ENCODE peak calls at places on chromosome 18, in four cellular contexts. One of them, this sample, is unnamed.
A peak's percentile ranks its signal among the peaks of the same experiment; 100 is the strongest.

GRCh38 chr18:49812321-49813070 is 837 bp downstream of the ACAA2 start:
- DNase-seq in HepG2: no peak
- DNase-seq in K562: no peak
- DNase-seq in HCT116: no peak
- DNase-seq in this sample: no peak

GRCh38 chr18:49898421-49898820 is 85.1 kb upstream of the ACAA2 start:
- DNase-seq in HepG2: peak; percentile 43
- DNase-seq in K562: peak; percentile 29
- DNase-seq in HCT116: peak; percentile 18
- DNase-seq in this sample: peak; percentile 5

GRCh38 chr18:41077076-41077475 is 878.0 kb upstream of the PIK3C3 start:
- DNase-seq in HepG2: no peak
- DNase-seq in K562: no peak
- DNase-seq in HCT116: no peak
- DNase-seq in this sample: no peak

GRCh38 chr18:38663270-38663669 is 1097.7 kb upstream of the CELF4 start:
- DNase-seq in HepG2: no peak
- DNase-seq in K562: no peak
- DNase-seq in HCT116: no peak
- DNase-seq in this sample: no peak

GRCh38 chr18:4450065-4450676 is 4.9 kb downstream of the DLGAP1 start:
- DNase-seq in HepG2: no peak
- DNase-seq in K562: no peak
- DNase-seq in HCT116: no peak
- DNase-seq in this sample: no peak

GRCh38 chr18:26407721-26408601 is 140.4 kb downstream of the KCTD1 start:
- DNase-seq in HepG2: no peak
- DNase-seq in K562: no peak
- DNase-seq in HCT116: no peak
- DNase-seq in this sample: no peak

GRCh38 chr18:47036298-47036874 is 965 bp upstream of the ELOA2 start:
- DNase-seq in HepG2: peak; percentile 28
- DNase-seq in K562: peak; percentile 28
- DNase-seq in HCT116: peak; percentile 29
- DNase-seq in this sample: peak; percentile 29

GRCh38 chr18:12699747-12700146 is 2.8 kb downstream of the CEP76 start:
- DNase-seq in HepG2: peak; percentile 13
- DNase-seq in K562: no peak
- DNase-seq in HCT116: no peak
- DNase-seq in this sample: no peak

GRCh38 chr18:78994531-78994930 is 14.9 kb downstream of the SALL3 start:
- DNase-seq in HepG2: no peak
- DNase-seq in K562: no peak
- DNase-seq in HCT116: no peak
- DNase-seq in this sample: no peak

GRCh38 chr18:56168049-56168781 is 470.2 kb downstream of the TXNL1 start:
- DNase-seq in HepG2: no peak
- DNase-seq in K562: no peak
- DNase-seq in HCT116: no peak
- DNase-seq in this sample: peak; percentile 15

GRCh38 chr18:35862115-35862640 is 110.3 kb upstream of the RMP24 start:
- DNase-seq in HepG2: no peak
- DNase-seq in K562: no peak
- DNase-seq in HCT116: no peak
- DNase-seq in this sample: no peak

GRCh38 chr18:54712315-54712714 is 116.0 kb upstream of the RAB27B start:
- DNase-seq in HepG2: no peak
- DNase-seq in K562: no peak
- DNase-seq in HCT116: no peak
- DNase-seq in this sample: peak; percentile 10

GRCh38 chr18:26575865-26576217 is 27.5 kb upstream of the KCTD1 start:
- DNase-seq in HepG2: no peak
- DNase-seq in K562: no peak
- DNase-seq in HCT116: no peak
- DNase-seq in this sample: no peak

GRCh38 chr18:41073372-41073954 is 881.6 kb upstream of the PIK3C3 start:
- DNase-seq in HepG2: no peak
- DNase-seq in K562: no peak
- DNase-seq in HCT116: no peak
- DNase-seq in this sample: no peak

GRCh38 chr18:904135-905090 is at the start of gene ADCYAP1:
- DNase-seq in HepG2: no peak
- DNase-seq in K562: no peak
- DNase-seq in HCT116: no peak
- DNase-seq in this sample: peak; percentile 26

GRCh38 chr18:37612519-37612918 is 46.9 kb upstream of the CELF4 start:
- DNase-seq in HepG2: no peak
- DNase-seq in K562: no peak
- DNase-seq in HCT116: no peak
- DNase-seq in this sample: no peak
- TF ChIP-seq MAX in HepG2: no peak
- TF ChIP-seq MAX in K562: no peak
- TF ChIP-seq MAX in HCT116: no peak
- TF ChIP-seq MAX in this sample: no peak

DNA sequence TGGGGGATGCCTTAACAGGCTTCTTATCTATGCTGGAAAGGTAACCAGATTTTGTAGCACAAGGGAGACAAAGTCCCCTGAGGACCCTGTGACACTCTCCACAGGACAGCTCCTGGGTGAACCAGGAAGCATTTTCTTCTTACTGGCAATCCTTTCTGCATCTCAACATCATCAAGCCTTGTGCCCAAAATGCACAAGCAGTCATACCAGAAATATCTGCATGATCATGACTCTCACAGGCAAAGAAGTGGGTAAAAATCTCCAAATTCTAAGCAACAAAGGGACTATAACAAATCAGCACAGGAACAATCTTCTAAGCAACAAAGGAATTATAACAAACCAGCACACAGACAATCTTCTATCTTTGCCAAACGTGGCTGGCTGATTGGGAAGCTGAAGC is 99.1 kb upstream of the CD226 start:
- DNase-seq in HepG2: no peak
- DNase-seq in K562: no peak
- DNase-seq in HCT116: no peak
- DNase-seq in this sample: no peak
- TF ChIP-seq CEBPB in HepG2: no peak
- TF ChIP-seq CEBPB in K562: no peak
- TF ChIP-seq CEBPB in HCT116: no peak
- TF ChIP-seq CEBPB in this sample: no peak

GRCh38 chr18:2971741-2972552 is 41.0 kb downstream of the LPIN2 start:
- DNase-seq in HepG2: no peak
- DNase-seq in K562: no peak
- DNase-seq in HCT116: no peak
- DNase-seq in this sample: no peak
- TF ChIP-seq REST in HepG2: no peak
- TF ChIP-seq REST in K562: no peak
- TF ChIP-seq REST in HCT116: no peak
- TF ChIP-seq REST in this sample: no peak

DNA sequence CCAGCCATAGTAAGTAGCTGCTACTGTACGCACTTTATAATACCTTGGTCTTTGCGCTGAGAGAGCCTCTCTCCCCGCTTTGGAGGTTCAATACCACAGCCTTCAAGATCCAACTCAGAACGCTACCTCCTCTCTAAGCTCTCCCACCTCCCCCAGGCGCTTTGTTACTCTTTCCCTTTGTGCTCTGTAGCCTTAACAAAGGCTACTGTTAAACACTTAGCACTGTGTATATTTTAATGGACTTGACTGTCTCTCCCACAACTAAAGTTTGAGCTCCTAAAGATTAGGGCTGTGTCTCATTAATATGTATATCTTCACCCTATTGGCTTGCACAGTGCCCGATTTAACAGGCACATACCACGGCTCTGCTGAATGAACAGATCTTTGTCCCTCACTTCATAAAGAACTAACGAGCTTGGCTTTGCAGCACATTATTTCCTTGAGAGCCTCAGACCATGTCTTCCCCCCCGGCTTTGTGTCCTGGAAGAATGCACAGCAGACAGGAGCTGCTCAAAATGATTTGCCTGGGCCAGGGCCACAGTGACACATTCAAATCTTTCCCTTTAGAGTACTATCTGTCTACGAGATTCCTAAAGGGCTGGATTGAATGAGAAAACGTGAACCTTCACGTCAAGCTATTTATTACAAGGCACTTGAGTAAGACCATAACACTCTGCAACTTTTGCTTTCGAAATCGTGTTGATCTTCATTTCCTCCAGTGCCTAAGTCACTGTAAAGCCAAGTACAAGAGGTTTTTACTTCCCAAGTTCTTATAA is 22.1 kb downstream of the ABHD3 start:
- DNase-seq in HepG2: no peak
- DNase-seq in K562: no peak
- DNase-seq in HCT116: no peak
- DNase-seq in this sample: no peak
- TF ChIP-seq MAX in HepG2: no peak
- TF ChIP-seq MAX in K562: no peak
- TF ChIP-seq MAX in HCT116: no peak
- TF ChIP-seq MAX in this sample: no peak

DNA sequence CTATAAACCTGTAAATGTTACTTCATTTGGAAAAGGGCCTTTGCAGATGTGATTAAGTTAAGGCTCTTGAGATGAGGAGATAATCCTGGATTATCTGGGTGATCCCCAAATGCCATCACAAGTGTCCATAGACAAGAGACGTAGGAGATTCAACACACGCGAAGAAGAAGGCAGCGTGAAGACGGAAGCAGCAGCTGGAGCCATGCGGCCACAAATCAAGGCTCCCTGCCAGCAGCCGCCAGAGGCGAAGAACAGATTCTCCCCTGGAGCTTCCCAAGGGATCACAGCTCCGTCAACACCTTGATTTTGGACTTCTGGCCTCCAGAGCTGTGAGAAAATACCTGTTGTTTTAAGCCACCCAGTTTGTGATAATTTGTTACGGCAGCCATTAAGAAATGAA is 11.0 kb upstream of the VAPA start:
- DNase-seq in HepG2: no peak
- DNase-seq in K562: no peak
- DNase-seq in HCT116: no peak
- DNase-seq in this sample: no peak
- TF ChIP-seq CEBPB in HepG2: no peak
- TF ChIP-seq CEBPB in K562: no peak
- TF ChIP-seq CEBPB in HCT116: no peak
- TF ChIP-seq CEBPB in this sample: no peak

GRCh38 chr18:5900249-5900648 is 4.9 kb upstream of the TMEM200C start:
- DNase-seq in HepG2: peak; percentile 20
- DNase-seq in K562: no peak
- DNase-seq in HCT116: no peak
- DNase-seq in this sample: peak; percentile 72
- TF ChIP-seq REST in HepG2: no peak
- TF ChIP-seq REST in K562: no peak
- TF ChIP-seq REST in HCT116: no peak
- TF ChIP-seq REST in this sample: no peak

This sample was measured in A549.